ENCODE peak calls at places on chromosome 10, in nine cellular contexts. Q is naive B cell; O is stimulated activated CD8-positive, alpha-beta memory T cell treated with anti-CD3 and anti-CD28 coated beads, Interleukin-7, amount 100 ng/mL, for 48 hours; V is tibial artery; S is RPMI8226; J is heart left ventricle; Y is Ammon's horn; E is fibroblast of the conjunctiva; B is CD8-positive, alpha-beta T cell. L is an unnamed sample.

GRCh38 chr10:2890093-2890492 is 177.3 kb upstream of the PFKP start:
- DNase-seq in Q (no peak), O (no peak), V (no peak), S (no peak), J (no peak), Y (no peak), E (no peak), B (no peak), L (no peak)

GRCh38 chr10:28801247-28801646 is 123.9 kb downstream of the BAMBI start:
- DNase-seq in Q (no peak), O (no peak), V (no peak), S (no peak), J (no peak), Y (no peak), E (no peak), B (no peak), L (no peak)

GRCh38 chr10:72039377-72039776 is 49.0 kb downstream of the SPOCK2 start:
- DNase-seq in Q (no peak), O (no peak), V (no peak), S (no peak), J (no peak), Y (no peak), E (no peak), B (no peak), L (no peak)

GRCh38 chr10:74910604-74911355 is 84.4 kb downstream of the KAT6B start:
- DNase-seq in Q (no peak), O (no peak), V (no peak), S (no peak), J (no peak), Y (no peak), E (no peak), B (no peak), L (no peak)

GRCh38 chr10:34522542-34522941 is 292.6 kb downstream of the PARD3 start:
- DNase-seq in Q (no peak), O (no peak), V (no peak), S (peak), J (no peak), Y (peak), E (no peak), B (no peak), L (no peak)

GRCh38 chr10:23432639-23433038 is 6.2 kb upstream of the OTUD1 start:
- DNase-seq in Q (no peak), O (no peak), V (no peak), S (no peak), J (no peak), Y (no peak), E (no peak), B (no peak), L (no peak)

GRCh38 chr10:81569488-81569887 is 305.5 kb upstream of the NRG3 start:
- DNase-seq in Q (no peak), O (no peak), V (no peak), S (no peak), J (no peak), Y (no peak), E (no peak), B (no peak), L (no peak)

GRCh38 chr10:54139819-54140428 is 661.1 kb downstream of the PCDH15 start:
- DNase-seq in Q (no peak), O (no peak), V (no peak), S (no peak), J (no peak), Y (no peak), E (no peak), B (no peak), L (no peak)

GRCh38 chr10:6563075-6563474 is 17.0 kb downstream of the PRKCQ start:
- DNase-seq in Q (no peak), O (no peak), V (no peak), S (no peak), J (no peak), Y (no peak), E (no peak), B (peak), L (no peak)

GRCh38 chr10:130749911-130750310 is 561.6 kb downstream of the TCERG1L start:
- DNase-seq in Q (no peak), O (no peak), V (peak), S (no peak), J (no peak), Y (no peak), E (no peak), B (no peak), L (no peak)

GRCh38 chr10:45811075-45811474 is 36.2 kb downstream of the AGAP4 start:
- DNase-seq in Q (no peak), O (no peak), V (no peak), S (no peak), J (no peak), Y (no peak), E (no peak), B (no peak), L (no peak)

GRCh38 chr10:78977761-78978305 is 90.9 kb upstream of the ZMIZ1 start:
- DNase-seq in Q (no peak), O (no peak), V (peak), S (no peak), J (peak), Y (no peak), E (peak), B (no peak), L (no peak)

GRCh38 chr10:11163990-11164805 is 146.5 kb downstream of the CELF2 start:
- DNase-seq in Q (no peak), O (no peak), V (no peak), S (peak), J (peak), Y (peak), E (no peak), B (no peak), L (no peak)

GRCh38 chr10:117678106-117678505 is 135.6 kb downstream of the EMX2 start:
- DNase-seq in Q (no peak), O (no peak), V (no peak), S (no peak), J (no peak), Y (no peak), E (no peak), B (no peak), L (no peak)

GRCh38 chr10:1894912-1895311 is 157.6 kb upstream of the ADARB2 start:
- DNase-seq in Q (no peak), O (no peak), V (no peak), S (no peak), J (no peak), Y (no peak), E (no peak), B (no peak), L (no peak)

GRCh38 chr10:76306859-76307258 is 875.4 kb downstream of the LRMDA start:
- DNase-seq in Q (no peak), O (no peak), V (no peak), S (no peak), J (no peak), Y (no peak), E (no peak), B (no peak), L (no peak)

GRCh38 chr10:78209987-78210386 is 176.3 kb downstream of the RPS24 start:
- DNase-seq in Q (no peak), O (no peak), V (no peak), S (no peak), J (no peak), Y (no peak), E (no peak), B (no peak), L (no peak)

GRCh38 chr10:92328999-92329398 is 38.0 kb downstream of the MARCHF5 start:
- DNase-seq in Q (no peak), O (no peak), V (no peak), S (no peak), J (no peak), Y (no peak), E (no peak), B (no peak), L (no peak)

GRCh38 chr10:15780353-15781135 is 60.8 kb upstream of the ITGA8 start:
- DNase-seq in Q (no peak), O (no peak), V (peak), S (no peak), J (peak), Y (peak), E (peak), B (no peak), L (no peak)

GRCh38 chr10:83371696-83372490 is 767.4 kb upstream of the GHITM start:
- DNase-seq in Q (no peak), O (no peak), V (no peak), S (no peak), J (no peak), Y (no peak), E (no peak), B (no peak), L (no peak)

GRCh38 chr10:119608316-119609155 is 11.8 kb upstream of the TIAL1 start:
- DNase-seq in Q (no peak), O (no peak), V (no peak), S (peak), J (peak), Y (peak), E (no peak), B (no peak), L (no peak)

L was measured in activated CD8-positive, alpha-beta memory T cell treated with anti-CD3 and anti-CD28 coated beads for 48 hours.